ENCODE peak calls at places on chromosome 19, in nine cellular contexts. C is GM23248; R is aorta; B is A673; P is Peyer's patch; Q is fibroblast of lung; E is SJSA1; F is CD8-positive, alpha-beta T cell; H is lower lobe of right lung. G is an unnamed sample. For H3K9me3, the result is how much of the 10 kb centered on the place peaks cover.

GRCh38 chr19:13058951-13059660 is 43.6 kb downstream of the LYL1 start:
- DNase-seq in Q (no peak), F (no peak), P (no peak), R (no peak), H (peak), E (no peak), C (no peak), B (no peak), G (no peak)

GRCh38 chr19:58229255-58229639 is 533 bp downstream of the ZNF544 start:
- DNase-seq in B (peak), E (no peak), R (no peak), Q (peak), C (peak), F (no peak), H (no peak), P (no peak), G (no peak)

GRCh38 chr19:6744381-6745288 is 5.2 kb downstream of the TRIP10 start:
- DNase-seq in H (peak), P (peak), B (peak), C (peak), F (no peak), E (peak), R (peak), Q (peak), G (no peak)

GRCh38 chr19:38173324-38174041 is 50.5 kb downstream of the DPF1 start:
- DNase-seq in E (no peak), P (no peak), R (peak), H (no peak), C (peak), Q (peak), F (no peak), B (no peak), G (no peak)

GRCh38 chr19:41641879-41642485 is 15.1 kb upstream of the CEACAM4 start:
- DNase-seq in C (peak), F (peak), R (no peak), Q (peak), H (peak), B (peak), P (peak), E (peak), G (peak)

GRCh38 chr19:35336166-35336955 is 7.4 kb downstream of the CD22 start:
- DNase-seq in R (peak), E (no peak), B (no peak), Q (no peak), C (no peak), H (no peak), F (no peak), P (no peak), G (no peak)

GRCh38 chr19:33124207-33125098 is 7.5 kb upstream of the WDR88 start:
- DNase-seq in F (no peak), C (no peak), R (no peak), E (no peak), P (no peak), Q (no peak), B (no peak), H (no peak), G (no peak)

GRCh38 chr19:1266116-1266817 is 2.9 kb upstream of the CIRBP start:
- DNase-seq in H (peak), C (peak), P (peak), R (peak), F (peak), Q (peak), E (peak), B (peak), G (peak)

GRCh38 chr19:45976180-45976579 is 2.5 kb upstream of the NOVA2 start:
- DNase-seq in H (no peak), P (no peak), R (no peak), B (peak), Q (peak), F (no peak), C (peak), E (no peak), G (no peak)

GRCh38 chr19:47729799-47730520 is 15.4 kb upstream of the NOP53 start:
- DNase-seq in P (no peak), E (no peak), H (peak), C (peak), R (peak), B (peak), Q (peak), F (no peak), G (no peak)

GRCh38 chr19:45473366-45474190 is 5.8 kb downstream of the FOSB start:
- DNase-seq in R (no peak), H (no peak), C (peak), E (no peak), F (no peak), B (no peak), Q (no peak), P (no peak), G (no peak)

GRCh38 chr19:10766681-10767201 is 48.9 kb downstream of the DNM2 start:
- DNase-seq in R (peak), F (no peak), E (no peak), Q (peak), H (no peak), P (no peak), B (peak), C (peak), G (no peak)

GRCh38 chr19:50933640-50934039 is 19.2 kb downstream of the KLK5 start:
- DNase-seq in C (peak), H (no peak), R (no peak), Q (peak), B (no peak), F (no peak), E (no peak), P (no peak), G (no peak)

GRCh38 chr19:18650048-18650435 is 13.2 kb downstream of the KLHL26 start:
- DNase-seq in E (no peak), R (peak), B (no peak), C (peak), F (no peak), H (no peak), Q (no peak), P (no peak), G (no peak)

GRCh38 chr19:18662972-18663732 is 20.3 kb upstream of the CRTC1 start:
- DNase-seq in B (no peak), C (no peak), F (no peak), Q (no peak), R (no peak), P (no peak), E (no peak), H (no peak), G (no peak)

DNA sequence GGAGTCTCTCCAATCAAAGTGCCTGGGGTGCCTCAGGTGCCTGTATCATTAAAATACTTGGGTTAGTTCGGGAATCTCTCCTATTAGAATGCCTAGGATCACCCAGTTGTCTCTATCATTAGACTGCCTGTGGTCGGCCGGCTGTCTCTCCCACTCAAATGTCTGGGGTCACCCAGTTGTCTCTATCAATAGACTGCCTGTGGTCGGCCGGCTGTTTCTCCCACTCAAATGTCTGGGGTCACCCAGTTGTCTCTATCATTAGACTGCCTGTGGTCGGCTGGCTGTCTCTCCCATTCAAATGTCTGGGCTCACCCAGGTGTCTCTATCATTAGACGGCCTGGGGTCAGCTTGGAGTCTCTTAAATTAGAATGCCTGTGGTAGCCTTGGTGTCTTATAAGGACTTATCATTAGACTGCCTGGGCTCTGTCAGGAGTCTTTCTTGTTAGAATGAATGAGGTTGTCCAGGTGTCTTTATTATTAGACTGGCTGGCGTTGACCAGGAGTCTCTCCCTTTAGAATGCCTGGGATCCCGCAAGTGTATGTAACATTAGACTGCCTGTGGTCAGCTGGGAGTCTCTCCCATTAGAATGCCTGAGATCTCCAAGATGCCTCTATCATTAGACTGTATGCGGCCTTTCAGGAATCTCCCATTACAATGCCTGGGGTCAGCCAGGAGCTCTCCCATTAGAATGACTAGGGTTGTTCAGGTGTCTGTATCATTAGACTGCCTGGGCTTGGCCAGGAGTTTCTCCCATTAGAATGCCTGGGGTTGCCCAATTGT is 1555.5 kb downstream of the UQCRFS1 start:
- DNase-seq in Q (no peak), H (no peak), P (no peak), B (no peak), F (peak), E (no peak), R (no peak), C (no peak), G (no peak)
- H3K9me3 ChIP-seq in Q (under half), H (under half), P (under half), B (half or more), F (under half), E (under half), R (under half), C (under half), G (under half)

DNA sequence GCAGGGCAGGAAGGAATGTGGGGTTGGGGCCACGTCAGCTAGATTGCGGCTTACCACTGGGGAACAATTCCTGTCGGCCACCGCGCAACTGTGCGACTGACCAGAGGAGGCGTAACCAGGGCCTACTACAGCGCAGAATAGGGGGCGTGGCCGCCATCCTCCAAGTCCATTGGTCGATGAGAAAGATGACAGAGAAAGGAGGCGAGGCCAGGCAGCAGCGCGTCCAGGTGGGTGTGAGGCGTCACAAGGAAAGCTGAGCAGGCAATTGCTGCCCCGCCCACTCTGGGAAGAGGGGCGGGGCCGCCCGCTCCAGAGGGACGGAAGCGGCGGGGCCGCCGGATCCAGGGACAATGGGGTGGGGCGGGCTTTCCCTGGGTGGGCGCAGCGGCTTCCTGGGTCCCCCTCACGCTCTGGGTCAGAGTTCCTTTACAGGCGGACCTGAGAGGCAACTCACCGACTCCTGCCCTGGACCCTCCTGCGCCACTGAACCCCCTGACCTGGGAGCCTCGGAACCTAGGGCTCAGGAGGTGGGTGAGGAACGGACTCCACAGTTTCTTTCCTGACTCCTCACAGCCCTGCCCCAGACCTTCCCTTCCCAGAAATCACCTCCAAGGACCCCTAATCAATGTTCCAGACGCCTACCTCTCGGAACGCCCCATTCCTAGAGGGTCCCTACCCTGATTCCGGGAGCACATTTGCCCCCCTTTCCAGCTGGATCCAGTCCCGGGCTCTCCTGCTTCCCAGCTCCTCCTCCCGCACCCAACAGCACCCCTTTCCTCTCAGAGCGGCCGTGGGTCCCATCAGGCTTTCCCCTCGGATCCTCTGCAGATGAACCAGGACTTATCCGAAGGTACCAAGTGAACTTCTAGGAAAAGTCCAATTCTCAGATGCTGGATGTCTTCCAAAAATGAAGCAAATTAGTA is 101.5 kb upstream of the ZNF492 start:
- DNase-seq in F (no peak), P (peak), Q (no peak), R (peak), H (peak), C (no peak), E (no peak), B (no peak), G (no peak)
- H3K9me3 ChIP-seq in F (under half), P (under half), Q (under half), R (under half), H (under half), C (under half), E (under half), B (half or more), G (under half)

DNA sequence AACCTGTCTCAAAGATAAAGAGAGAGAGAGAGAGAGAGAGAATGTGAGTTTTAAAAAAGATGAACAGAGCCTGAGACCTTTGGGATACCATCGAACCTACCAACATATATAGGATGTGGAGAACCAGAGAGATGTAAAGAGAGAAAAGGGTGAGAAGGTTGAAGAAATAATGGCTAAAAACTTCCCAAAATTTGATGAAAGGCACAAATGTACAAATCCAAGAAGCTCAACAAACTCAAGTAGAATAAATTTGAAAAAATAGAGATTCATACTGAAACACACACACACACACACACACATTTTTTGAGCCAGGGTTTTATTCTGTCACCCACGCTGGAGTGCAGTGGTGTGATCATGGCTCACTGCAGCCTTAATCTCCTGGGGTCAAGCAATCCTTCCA is 16.3 kb downstream of the ZNF558 start:
- DNase-seq in H (no peak), B (no peak), E (no peak), R (no peak), P (no peak), F (no peak), C (no peak), Q (no peak), G (no peak)
- H3K9me3 ChIP-seq in H (half or more), B (half or more), E (under half), R (under half), P (under half), F (half or more), C (under half), Q (under half), G (under half)

GRCh38 chr19:49837425-49837824 is 13.5 kb upstream of the PTOV1 start:
- DNase-seq in E (no peak), H (no peak), R (no peak), C (no peak), B (no peak), P (no peak), F (no peak), Q (no peak), G (no peak)

GRCh38 chr19:49840736-49841249 is 10.2 kb upstream of the PTOV1 start:
- DNase-seq in C (no peak), F (no peak), P (no peak), H (no peak), Q (no peak), R (no peak), B (no peak), E (no peak), G (no peak)

GRCh38 chr19:49843265-49843664 is 7.7 kb upstream of the PTOV1 start:
- DNase-seq in Q (no peak), H (no peak), E (no peak), F (no peak), C (no peak), B (no peak), P (peak), R (no peak), G (no peak)

GRCh38 chr19:49838816-49839588 is 12.0 kb upstream of the PTOV1 start:
- DNase-seq in H (no peak), P (no peak), E (peak), Q (no peak), B (no peak), C (no peak), F (no peak), R (no peak), G (no peak)

GRCh38 chr19:49840321-49840720 is 10.6 kb upstream of the PTOV1 start:
- DNase-seq in F (no peak), H (no peak), E (no peak), P (no peak), C (no peak), R (no peak), B (no peak), Q (no peak), G (no peak)
- H3K9me3 ChIP-seq in F (under half), H (under half), E (under half), P (under half), C (under half), R (under half), B (under half), Q (under half), G (under half)

GRCh38 chr19:19674315-19674714 is 5.7 kb downstream of the ZNF101 start:
- DNase-seq in F (no peak), P (no peak), Q (no peak), H (no peak), C (no peak), E (no peak), R (no peak), B (no peak), G (no peak)
- H3K9me3 ChIP-seq in F (under half), P (under half), Q (under half), H (under half), C (under half), E (under half), R (under half), B (under half), G (under half)

DNA sequence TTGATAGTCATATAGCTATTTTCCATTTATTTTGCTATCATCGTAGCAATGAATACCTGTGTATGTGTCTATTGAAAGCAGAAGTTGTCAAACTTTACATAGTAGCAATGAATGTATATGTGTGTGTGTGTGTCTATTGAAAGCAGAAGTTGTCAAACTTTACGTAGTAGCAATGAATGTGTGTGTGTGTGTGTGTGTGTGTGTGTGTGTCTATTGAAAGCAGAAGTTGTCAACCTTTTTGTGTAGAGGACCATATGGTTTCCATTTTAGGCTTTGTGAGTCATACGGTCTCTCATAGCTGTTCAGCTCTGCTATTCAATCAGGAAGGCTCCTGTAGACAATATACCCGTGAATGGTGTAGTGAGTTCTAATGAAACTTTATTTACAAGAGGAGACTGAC is 20.8 kb downstream of the NLRP4 start:
- DNase-seq in P (no peak), H (no peak), R (no peak), C (no peak), Q (no peak), E (no peak), B (no peak), F (no peak), G (no peak)
- H3K9me3 ChIP-seq in P (under half), H (under half), R (under half), C (under half), Q (under half), E (under half), B (under half), F (under half), G (under half)

GRCh38 chr19:9456018-9456689 is 20.8 kb upstream of the ZNF266 start:
- DNase-seq in E (no peak), C (no peak), B (no peak), F (no peak), R (no peak), Q (no peak), H (no peak), P (no peak), G (no peak)
- H3K9me3 ChIP-seq in E (under half), C (under half), B (under half), F (under half), R (under half), Q (under half), H (half or more), P (under half), G (under half)

GRCh38 chr19:15634105-15634504 is 6.6 kb upstream of the CYP4F3 start:
- DNase-seq in E (no peak), Q (no peak), B (no peak), R (no peak), C (no peak), P (no peak), H (no peak), F (no peak), G (no peak)

GRCh38 chr19:15635016-15635805 is 5.5 kb upstream of the CYP4F3 start:
- DNase-seq in R (no peak), E (no peak), C (no peak), B (no peak), F (no peak), Q (no peak), H (no peak), P (no peak), G (no peak)

GRCh38 chr19:15633122-15633521 is 7.6 kb upstream of the CYP4F3 start:
- DNase-seq in Q (no peak), F (no peak), C (no peak), H (no peak), B (no peak), R (no peak), E (no peak), P (no peak), G (no peak)

GRCh38 chr19:15629003-15629880 is 11.5 kb upstream of the CYP4F3 start:
- DNase-seq in R (peak), P (peak), E (peak), C (peak), Q (peak), H (peak), B (peak), F (peak), G (peak)

DNA sequence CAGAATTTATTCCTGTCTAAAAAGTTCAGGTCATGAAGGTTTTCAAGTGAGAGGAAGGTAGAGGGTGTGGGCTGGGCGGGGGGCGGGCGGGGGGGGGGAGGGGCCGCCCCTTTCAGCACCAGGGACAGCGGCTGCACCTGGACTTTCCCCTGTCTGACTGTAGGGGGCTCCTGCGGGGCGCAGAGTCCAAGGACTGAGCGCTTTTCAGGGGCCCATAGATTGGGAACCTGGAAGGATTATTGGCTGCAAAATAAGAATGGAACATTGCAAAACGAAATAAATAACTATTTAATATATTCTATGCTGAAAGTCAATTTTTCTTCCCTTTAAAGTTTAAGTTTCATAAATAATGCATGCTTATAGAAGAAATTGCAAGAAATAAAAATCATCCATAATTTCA is 8.9 kb upstream of the CYP4F3 start:
- DNase-seq in B (peak), H (no peak), Q (no peak), R (no peak), P (no peak), C (peak), E (no peak), F (peak), G (no peak)
- H3K9me3 ChIP-seq in B (under half), H (under half), Q (under half), R (under half), P (under half), C (under half), E (under half), F (under half), G (under half)